ENCODE peak calls at places on chromosome 17, in six cellular contexts. U, Y, T, E, W and M are unnamed samples.

GRCh38 chr17:32771396-32771795 is 105.5 kb downstream of the MYO1D start:
- DNase-seq in U (no peak), Y (no peak), T (no peak), E (no peak), W (no peak), M (no peak)

GRCh38 chr17:57782051-57782490 is 37.0 kb upstream of the CCDC182 start:
- DNase-seq in U (no peak), Y (peak; percentile 17), T (no peak), E (no peak), W (no peak), M (no peak)

GRCh38 chr17:35372846-35373531 is 432 bp downstream of the SLFN11 start:
- DNase-seq in U (no peak), Y (no peak), T (no peak), E (peak; percentile 28), W (peak; percentile 6), M (no peak)

GRCh38 chr17:56289321-56289720 is 136.0 kb downstream of the ANKFN1 start:
- DNase-seq in U (no peak), Y (no peak), T (no peak), E (no peak), W (no peak), M (no peak)

GRCh38 chr17:74114881-74115470 is 88.5 kb upstream of the RPL38 start:
- DNase-seq in U (no peak), Y (no peak), T (no peak), E (no peak), W (no peak), M (no peak)

GRCh38 chr17:64781394-64781793 is 119.3 kb upstream of the SMURF2 start:
- DNase-seq in U (peak; percentile 80), Y (peak; percentile 15), T (peak; percentile 73), E (peak; percentile 31), W (no peak), M (no peak)

GRCh38 chr17:79188048-79188447 is 113.4 kb downstream of the ENGASE start:
- DNase-seq in U (no peak), Y (no peak), T (no peak), E (no peak), W (no peak), M (no peak)

GRCh38 chr17:4498461-4499397 is at the start of gene SPNS2:
- DNase-seq in U (peak; percentile 82), Y (peak; percentile 80), T (no peak), E (peak; percentile 69), W (peak; percentile 44), M (no peak)

GRCh38 chr17:56624315-56624714 is 30.8 kb downstream of the NOG start:
- DNase-seq in U (no peak), Y (no peak), T (no peak), E (no peak), W (no peak), M (no peak)

GRCh38 chr17:57985675-57985974 is 2.4 kb downstream of the VEZF1 start:
- DNase-seq in U (no peak), Y (no peak), T (no peak), E (no peak), W (peak; percentile 90), M (no peak)

GRCh38 chr17:80724723-80725388 is 180.2 kb downstream of the RPTOR start:
- DNase-seq in U (no peak), Y (no peak), T (no peak), E (no peak), W (peak; percentile 57), M (no peak)